ENCODE peak calls at places on chromosome 15, in five cellular contexts. One of them, this sample, is unnamed.

GRCh38 chr15:35306361-35306981 is 221.4 kb upstream of the NANOGP8 start:
- DNase-seq in CD8-positive, alpha-beta T cell: no peak
- DNase-seq in progenitor cell of endocrine pancreas: no peak
- DNase-seq in left lung: no peak
- DNase-seq in A549: no peak
- DNase-seq in this sample: peak

GRCh38 chr15:26129852-26130251 is 266.7 kb upstream of the ATP10A start:
- DNase-seq in CD8-positive, alpha-beta T cell: no peak
- DNase-seq in progenitor cell of endocrine pancreas: no peak
- DNase-seq in left lung: no peak
- DNase-seq in A549: no peak
- DNase-seq in this sample: no peak

GRCh38 chr15:83734487-83734886 is 80.6 kb downstream of the ADAMTSL3 start:
- DNase-seq in CD8-positive, alpha-beta T cell: no peak
- DNase-seq in progenitor cell of endocrine pancreas: no peak
- DNase-seq in left lung: no peak
- DNase-seq in A549: no peak
- DNase-seq in this sample: peak

GRCh38 chr15:23866832-23867231 is 179.7 kb upstream of the NDN start:
- DNase-seq in CD8-positive, alpha-beta T cell: no peak
- DNase-seq in progenitor cell of endocrine pancreas: no peak
- DNase-seq in left lung: no peak
- DNase-seq in A549: peak
- DNase-seq in this sample: no peak

GRCh38 chr15:82663186-82663600 is 16.0 kb upstream of the CPEB1 start:
- DNase-seq in CD8-positive, alpha-beta T cell: no peak
- DNase-seq in progenitor cell of endocrine pancreas: peak
- DNase-seq in left lung: no peak
- DNase-seq in A549: peak
- DNase-seq in this sample: peak

GRCh38 chr15:60318236-60318867 is 79.4 kb downstream of the ANXA2 start:
- DNase-seq in CD8-positive, alpha-beta T cell: no peak
- DNase-seq in progenitor cell of endocrine pancreas: no peak
- DNase-seq in left lung: no peak
- DNase-seq in A549: no peak
- DNase-seq in this sample: no peak

GRCh38 chr15:27057904-27058645 is 87.1 kb downstream of the GABRG3 start:
- DNase-seq in CD8-positive, alpha-beta T cell: no peak
- DNase-seq in progenitor cell of endocrine pancreas: no peak
- DNase-seq in left lung: no peak
- DNase-seq in A549: no peak
- DNase-seq in this sample: no peak

GRCh38 chr15:33022629-33023028 is 171.9 kb downstream of the FMN1 start:
- DNase-seq in CD8-positive, alpha-beta T cell: no peak
- DNase-seq in progenitor cell of endocrine pancreas: no peak
- DNase-seq in left lung: peak
- DNase-seq in A549: no peak
- DNase-seq in this sample: no peak

GRCh38 chr15:76108021-76108723 is 48.4 kb downstream of the TMEM266 start:
- DNase-seq in CD8-positive, alpha-beta T cell: no peak
- DNase-seq in progenitor cell of endocrine pancreas: no peak
- DNase-seq in left lung: no peak
- DNase-seq in A549: no peak
- DNase-seq in this sample: no peak

GRCh38 chr15:25776071-25776740 is 86.9 kb downstream of the ATP10A start:
- DNase-seq in CD8-positive, alpha-beta T cell: no peak
- DNase-seq in progenitor cell of endocrine pancreas: no peak
- DNase-seq in left lung: no peak
- DNase-seq in A549: no peak
- DNase-seq in this sample: no peak

GRCh38 chr15:48696627-48697312 is 51.3 kb upstream of the FBN1 start:
- DNase-seq in CD8-positive, alpha-beta T cell: no peak
- DNase-seq in progenitor cell of endocrine pancreas: no peak
- DNase-seq in left lung: no peak
- DNase-seq in A549: no peak
- DNase-seq in this sample: no peak

GRCh38 chr15:89777073-89777820 is 1.1 kb downstream of the MESP2 start:
- DNase-seq in CD8-positive, alpha-beta T cell: no peak
- DNase-seq in progenitor cell of endocrine pancreas: no peak
- DNase-seq in left lung: no peak
- DNase-seq in A549: no peak
- DNase-seq in this sample: no peak

GRCh38 chr15:100226107-100226506 is 115.7 kb downstream of the ADAMTS17 start:
- DNase-seq in CD8-positive, alpha-beta T cell: no peak
- DNase-seq in progenitor cell of endocrine pancreas: no peak
- DNase-seq in left lung: no peak
- DNase-seq in A549: no peak
- DNase-seq in this sample: no peak

GRCh38 chr15:76181705-76182107 is 121.9 kb downstream of the TMEM266 start:
- DNase-seq in CD8-positive, alpha-beta T cell: no peak
- DNase-seq in progenitor cell of endocrine pancreas: no peak
- DNase-seq in left lung: no peak
- DNase-seq in A549: no peak
- DNase-seq in this sample: no peak

GRCh38 chr15:25832158-25832557 is 31.0 kb downstream of the ATP10A start:
- DNase-seq in CD8-positive, alpha-beta T cell: no peak
- DNase-seq in progenitor cell of endocrine pancreas: no peak
- DNase-seq in left lung: no peak
- DNase-seq in A549: no peak
- DNase-seq in this sample: no peak

GRCh38 chr15:101618861-101619614 is 33.1 kb downstream of the TM2D3 start:
- DNase-seq in CD8-positive, alpha-beta T cell: no peak
- DNase-seq in progenitor cell of endocrine pancreas: no peak
- DNase-seq in left lung: no peak
- DNase-seq in A549: no peak
- DNase-seq in this sample: no peak

GRCh38 chr15:58438956-58439355 is 7.2 kb downstream of the LIPC start:
- DNase-seq in CD8-positive, alpha-beta T cell: no peak
- DNase-seq in progenitor cell of endocrine pancreas: no peak
- DNase-seq in left lung: no peak
- DNase-seq in A549: peak
- DNase-seq in this sample: peak

GRCh38 chr15:41894791-41895463 is 1.1 kb upstream of the SPTBN5 start:
- DNase-seq in CD8-positive, alpha-beta T cell: peak
- DNase-seq in progenitor cell of endocrine pancreas: no peak
- DNase-seq in left lung: peak
- DNase-seq in A549: no peak
- DNase-seq in this sample: no peak

GRCh38 chr15:91929509-91929908 is 76.0 kb downstream of the SLCO3A1 start:
- DNase-seq in CD8-positive, alpha-beta T cell: no peak
- DNase-seq in progenitor cell of endocrine pancreas: no peak
- DNase-seq in left lung: no peak
- DNase-seq in A549: no peak
- DNase-seq in this sample: no peak

GRCh38 chr15:58348095-58348812 is 83.5 kb upstream of the LIPC start:
- DNase-seq in CD8-positive, alpha-beta T cell: no peak
- DNase-seq in progenitor cell of endocrine pancreas: no peak
- DNase-seq in left lung: no peak
- DNase-seq in A549: no peak
- DNase-seq in this sample: no peak

GRCh38 chr15:41429003-41429890 is 12.4 kb downstream of the RTF1 start:
- DNase-seq in CD8-positive, alpha-beta T cell: no peak
- DNase-seq in progenitor cell of endocrine pancreas: no peak
- DNase-seq in left lung: no peak
- DNase-seq in A549: no peak
- DNase-seq in this sample: no peak

GRCh38 chr15:64902863-64903262 is 8.8 kb upstream of the ANKDD1A start:
- DNase-seq in CD8-positive, alpha-beta T cell: no peak
- DNase-seq in progenitor cell of endocrine pancreas: no peak
- DNase-seq in left lung: no peak
- DNase-seq in A549: no peak
- DNase-seq in this sample: no peak

DNA sequence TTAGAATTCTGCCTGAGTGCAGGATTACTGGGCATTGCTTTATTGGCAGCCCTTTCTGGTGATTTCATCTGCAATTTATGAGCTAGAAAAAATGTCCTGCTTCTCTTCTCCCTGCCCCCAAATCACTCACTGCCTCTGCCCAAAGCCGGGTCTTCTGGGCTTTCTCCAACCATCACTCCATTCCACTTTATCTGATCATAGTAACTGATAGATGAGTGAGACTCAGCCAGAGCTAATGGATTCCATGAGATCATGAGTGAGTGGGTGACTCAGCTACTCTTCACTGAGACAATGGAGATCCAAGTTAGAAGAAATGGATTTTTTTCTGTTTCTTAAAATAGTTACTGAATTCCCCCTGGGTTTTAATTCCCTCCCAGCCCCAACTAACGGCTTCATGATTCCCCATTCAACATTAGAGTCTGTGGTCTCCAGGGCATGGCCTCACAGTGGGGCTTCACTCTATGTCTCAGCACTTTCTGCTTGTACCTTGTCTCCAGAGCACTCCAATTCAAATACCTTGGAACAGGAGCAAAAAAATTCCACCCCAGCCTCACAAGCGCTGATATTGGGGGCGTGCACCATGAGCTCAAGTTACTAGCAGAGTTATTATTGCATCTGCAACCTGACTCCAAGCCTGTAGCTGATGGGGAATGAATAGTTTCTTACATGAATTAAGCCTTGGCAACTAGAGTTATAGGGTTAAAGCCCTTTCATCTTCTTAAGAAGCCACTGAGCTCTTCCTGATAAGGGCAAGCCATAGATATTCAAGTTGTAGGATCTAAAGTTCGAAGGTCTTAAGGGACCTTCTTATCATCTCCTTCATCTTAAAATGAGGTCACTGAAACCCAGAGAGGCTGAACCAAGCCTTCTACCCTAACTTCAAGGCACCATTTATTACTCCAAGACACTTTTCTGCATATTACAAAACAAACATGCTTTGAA is 85.9 kb downstream of the AGBL1 start:
- DNase-seq in CD8-positive, alpha-beta T cell: no peak
- DNase-seq in progenitor cell of endocrine pancreas: no peak
- DNase-seq in left lung: no peak
- DNase-seq in A549: no peak
- DNase-seq in this sample: no peak
- TF ChIP-seq CTCF in CD8-positive, alpha-beta T cell: no peak
- TF ChIP-seq CTCF in progenitor cell of endocrine pancreas: no peak
- TF ChIP-seq CTCF in left lung: no peak
- TF ChIP-seq CTCF in A549: no peak
- TF ChIP-seq CTCF in this sample: no peak

DNA sequence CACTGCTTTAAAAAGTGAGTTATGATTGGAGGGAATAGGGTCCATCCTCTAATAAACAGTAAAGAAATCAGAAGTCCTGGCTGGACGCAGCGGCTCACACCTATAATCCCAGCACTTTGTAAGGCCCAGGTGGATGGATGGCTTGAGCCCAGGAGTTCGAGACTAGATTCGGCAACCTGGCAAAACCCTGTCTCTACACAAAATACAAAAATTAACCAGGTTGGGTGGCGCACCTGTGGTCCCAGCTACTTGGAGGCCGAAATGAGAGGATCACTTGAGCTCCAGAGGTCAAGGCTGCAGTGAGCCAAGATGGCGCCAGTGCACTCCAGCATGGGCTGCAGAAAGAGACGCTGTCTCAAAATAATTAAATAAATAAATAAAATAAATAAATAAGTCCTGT is 171.2 kb downstream of the POTEB3 start:
- DNase-seq in CD8-positive, alpha-beta T cell: no peak
- DNase-seq in progenitor cell of endocrine pancreas: no peak
- DNase-seq in left lung: no peak
- DNase-seq in A549: no peak
- DNase-seq in this sample: no peak
- TF ChIP-seq CTCF in CD8-positive, alpha-beta T cell: no peak
- TF ChIP-seq CTCF in progenitor cell of endocrine pancreas: no peak
- TF ChIP-seq CTCF in left lung: no peak
- TF ChIP-seq CTCF in A549: no peak
- TF ChIP-seq CTCF in this sample: no peak

DNA sequence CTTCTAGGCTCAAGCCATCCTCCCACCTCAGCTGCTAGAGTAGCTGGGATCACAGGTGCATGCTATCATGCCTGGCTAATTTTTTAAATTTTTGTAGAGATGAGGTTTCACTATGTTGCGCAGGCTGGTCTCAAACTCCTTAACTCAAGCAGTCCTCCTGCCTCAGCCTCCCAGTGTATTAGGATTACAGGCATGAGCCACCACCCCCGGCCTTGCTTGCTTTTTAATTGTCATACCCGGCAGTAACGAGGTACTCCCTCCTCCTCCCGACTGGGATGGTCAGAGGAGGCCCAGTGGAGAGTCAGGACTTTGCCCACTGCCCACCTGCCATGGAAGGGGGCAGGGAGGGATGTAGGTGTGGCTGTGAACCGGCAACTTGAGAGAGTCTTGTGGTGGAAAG is 4.5 kb downstream of the NOX5 start:
- DNase-seq in CD8-positive, alpha-beta T cell: no peak
- DNase-seq in progenitor cell of endocrine pancreas: no peak
- DNase-seq in left lung: no peak
- DNase-seq in A549: no peak
- DNase-seq in this sample: no peak
- TF ChIP-seq CTCF in CD8-positive, alpha-beta T cell: no peak
- TF ChIP-seq CTCF in progenitor cell of endocrine pancreas: no peak
- TF ChIP-seq CTCF in left lung: no peak
- TF ChIP-seq CTCF in A549: no peak
- TF ChIP-seq CTCF in this sample: no peak

GRCh38 chr15:39025881-39026280 is 461.3 kb upstream of the RASGRP1 start:
- DNase-seq in CD8-positive, alpha-beta T cell: no peak
- DNase-seq in progenitor cell of endocrine pancreas: no peak
- DNase-seq in left lung: no peak
- DNase-seq in A549: no peak
- DNase-seq in this sample: no peak

GRCh38 chr15:39030291-39031070 is 465.9 kb upstream of the RASGRP1 start:
- DNase-seq in CD8-positive, alpha-beta T cell: no peak
- DNase-seq in progenitor cell of endocrine pancreas: no peak
- DNase-seq in left lung: no peak
- DNase-seq in A549: no peak
- DNase-seq in this sample: no peak

GRCh38 chr15:39031596-39031995 is 467.0 kb upstream of the RASGRP1 start:
- DNase-seq in CD8-positive, alpha-beta T cell: no peak
- DNase-seq in progenitor cell of endocrine pancreas: no peak
- DNase-seq in left lung: no peak
- DNase-seq in A549: no peak
- DNase-seq in this sample: no peak

GRCh38 chr15:39025331-39025730 is 460.7 kb upstream of the RASGRP1 start:
- DNase-seq in CD8-positive, alpha-beta T cell: no peak
- DNase-seq in progenitor cell of endocrine pancreas: no peak
- DNase-seq in left lung: no peak
- DNase-seq in A549: no peak
- DNase-seq in this sample: no peak

GRCh38 chr15:39028069-39028468 is 463.5 kb upstream of the RASGRP1 start:
- DNase-seq in CD8-positive, alpha-beta T cell: no peak
- DNase-seq in progenitor cell of endocrine pancreas: no peak
- DNase-seq in left lung: no peak
- DNase-seq in A549: peak
- DNase-seq in this sample: no peak
- TF ChIP-seq CTCF in CD8-positive, alpha-beta T cell: no peak
- TF ChIP-seq CTCF in progenitor cell of endocrine pancreas: no peak
- TF ChIP-seq CTCF in left lung: no peak
- TF ChIP-seq CTCF in A549: no peak
- TF ChIP-seq CTCF in this sample: no peak